ENCODE peak calls at places on chromosomes 5 and 9, in five cellular contexts. Q is stomach; R is transverse colon; P is astrocyte of the spinal cord; U is CD8-positive, alpha-beta T cell. I is an unnamed sample.
A peak's percentile ranks its signal among the peaks of the same experiment; 100 is the strongest.

GRCh38 chr5:113233606-113234005 is 201.2 kb downstream of the TSSK1B start:
- DNase-seq in Q (no peak), R (no peak), P (no peak), U (no peak), I (no peak)

GRCh38 chr5:116097301-116097700 is 12.5 kb downstream of the COMMD10 start:
- DNase-seq in Q (no peak), R (no peak), P (no peak), U (no peak), I (no peak)

GRCh38 chr5:170809551-170809950 is 26.0 kb downstream of the GABRP start:
- DNase-seq in Q (peak; percentile 28), R (peak; percentile 8), P (peak; percentile 52), U (no peak), I (peak; percentile 7)

GRCh38 chr5:173230741-173231380 is 4.1 kb downstream of the NKX2-5 start:
- DNase-seq in Q (no peak), R (no peak), P (no peak), U (no peak), I (no peak)

GRCh38 chr9:127805620-127806019 is 2.9 kb downstream of the FPGS start:
- DNase-seq in Q (no peak), R (peak; percentile 54), P (no peak), U (no peak), I (no peak)

GRCh38 chr5:154047324-154047723 is 8.6 kb downstream of the MFAP3 start:
- DNase-seq in Q (no peak), R (no peak), P (no peak), U (no peak), I (no peak)

GRCh38 chr9:127801955-127802575 is 617 bp upstream of the FPGS start:
- DNase-seq in Q (no peak), R (no peak), P (no peak), U (no peak), I (no peak)

GRCh38 chr5:124783794-124784193 is 37.4 kb upstream of the ZNF608 start:
- DNase-seq in Q (no peak), R (no peak), P (no peak), U (no peak), I (no peak)

GRCh38 chr5:177089825-177090641 is 3.3 kb downstream of the FGFR4 start:
- DNase-seq in Q (no peak), R (peak; percentile 47), P (no peak), U (no peak), I (no peak)

GRCh38 chr5:82150562-82150961 is 127.6 kb downstream of the RPS23 start:
- DNase-seq in Q (no peak), R (no peak), P (no peak), U (no peak), I (no peak)

GRCh38 chr5:96567188-96567587 is 95.0 kb upstream of the CAST start:
- DNase-seq in Q (no peak), R (no peak), P (peak; percentile 67), U (no peak), I (no peak)

GRCh38 chr5:148934895-148935400 is 108.5 kb downstream of the ADRB2 start:
- DNase-seq in Q (no peak), R (no peak), P (no peak), U (no peak), I (no peak)

GRCh38 chr9:134872482-134873231 is 8.0 kb upstream of the FCN2 start:
- DNase-seq in Q (no peak), R (no peak), P (no peak), U (no peak), I (no peak)

GRCh38 chr5:114700823-114701222 is 339.0 kb downstream of the KCNN2 start:
- DNase-seq in Q (no peak), R (no peak), P (no peak), U (no peak), I (no peak)

GRCh38 chr9:26756881-26757280 is 135.7 kb downstream of the CAAP1 start:
- DNase-seq in Q (no peak), R (no peak), P (no peak), U (no peak), I (no peak)

GRCh38 chr5:172123269-172123692 is 64.7 kb downstream of the STK10 start:
- DNase-seq in Q (peak; percentile 56), R (peak; percentile 47), P (peak; percentile 75), U (no peak), I (no peak)

GRCh38 chr9:77011973-77012817 is 7.3 kb upstream of the FOXB2 start:
- DNase-seq in Q (peak; percentile 53), R (peak; percentile 71), P (peak; percentile 49), U (peak; percentile 52), I (no peak)

GRCh38 chr9:94584555-94584954 is 9.1 kb downstream of the FBP2 start:
- DNase-seq in Q (no peak), R (no peak), P (no peak), U (no peak), I (no peak)

GRCh38 chr9:68979538-68980314 is 34.2 kb downstream of the PRKACG start:
- DNase-seq in Q (no peak), R (peak; percentile 26), P (no peak), U (no peak), I (no peak)

GRCh38 chr9:14383296-14383695 is 69.4 kb upstream of the NFIB start:
- DNase-seq in Q (no peak), R (no peak), P (peak; percentile 61), U (no peak), I (no peak)

GRCh38 chr5:132010645-132011560 is 555 bp downstream of the ACSL6 start:
- DNase-seq in Q (peak; percentile 22), R (peak; percentile 2), P (no peak), U (no peak), I (no peak)

GRCh38 chr5:177111720-177112394 is 21.7 kb upstream of the NSD1 start:
- DNase-seq in Q (peak; percentile 51), R (peak; percentile 60), P (no peak), U (peak; percentile 45), I (no peak)

GRCh38 chr5:134638760-134639201 is 6.2 kb upstream of the SAR1B start:
- DNase-seq in Q (peak; percentile 70), R (peak; percentile 38), P (no peak), U (no peak), I (no peak)

GRCh38 chr5:75331095-75332090 is 5.6 kb upstream of the HMGCR start:
- DNase-seq in Q (no peak), R (no peak), P (no peak), U (no peak), I (no peak)

DNA sequence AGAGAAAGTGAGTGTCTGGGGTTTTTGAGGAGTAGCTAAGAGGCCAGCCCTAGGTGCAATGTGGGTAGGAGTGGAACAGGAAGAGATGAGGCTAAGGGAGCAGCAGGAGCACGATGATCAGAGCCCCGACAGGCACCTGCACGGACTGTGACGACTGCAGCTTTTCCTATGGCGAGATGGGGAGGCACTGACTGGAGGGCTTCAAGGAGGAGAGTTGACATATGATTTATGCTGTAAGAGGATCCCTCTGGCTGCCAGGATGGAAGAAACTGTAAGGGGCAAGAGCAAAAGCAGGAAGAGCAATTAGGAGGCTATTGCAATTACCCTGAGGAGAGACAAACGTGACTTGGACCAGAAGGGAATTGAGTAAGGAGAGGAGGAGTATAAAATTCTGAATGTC is 33.1 kb downstream of the TRPC7 start:
- DNase-seq in Q (no peak), R (no peak), P (no peak), U (no peak), I (no peak)
- H3K4me3 ChIP-seq in Q (no peak overlapping the region), R (no peak overlapping the region), P (no peak overlapping the region), U (no peak overlapping the region), I (no peak overlapping the region)

DNA sequence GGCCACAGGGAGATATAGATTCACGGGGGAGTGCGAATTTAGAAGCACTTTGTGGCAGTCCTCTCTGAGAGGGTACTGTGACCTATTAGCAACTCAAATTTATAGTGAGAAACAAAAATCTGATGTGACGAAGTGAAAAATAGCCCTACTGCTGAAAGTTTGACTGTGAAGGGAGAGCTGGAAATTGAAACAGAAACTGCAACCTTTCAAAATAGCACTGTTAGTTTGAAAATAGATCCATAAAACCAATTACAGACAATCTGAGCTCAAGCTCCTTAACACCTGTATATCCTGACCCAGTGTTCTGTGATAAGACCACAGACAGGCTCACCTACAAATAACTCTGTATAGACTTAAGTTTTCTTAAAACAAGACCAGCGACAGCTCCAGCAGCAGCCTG is 420.1 kb downstream of the IRX1 start:
- DNase-seq in Q (no peak), R (no peak), P (no peak), U (no peak), I (no peak)
- H3K4me3 ChIP-seq in Q (no peak overlapping the region), R (no peak overlapping the region), P (no peak overlapping the region), U (no peak overlapping the region), I (no peak overlapping the region)

GRCh38 chr9:136361047-136361756 is 2.3 kb downstream of the DNLZ start:
- DNase-seq in Q (no peak), R (no peak), P (no peak), U (no peak), I (no peak)

GRCh38 chr9:136361757-136362449 is 1.6 kb downstream of the DNLZ start:
- DNase-seq in Q (no peak), R (no peak), P (no peak), U (no peak), I (no peak)

GRCh38 chr9:136363606-136364368 is at the start of gene DNLZ:
- DNase-seq in Q (peak; percentile 90), R (peak; percentile 89), P (peak; percentile 85), U (peak; percentile 86), I (peak; percentile 47)

GRCh38 chr9:136363106-136363605 is 388 bp downstream of the DNLZ start:
- DNase-seq in Q (peak; percentile 98), R (peak; percentile 98), P (peak; percentile 94), U (peak; percentile 85), I (peak; percentile 75)

DNA sequence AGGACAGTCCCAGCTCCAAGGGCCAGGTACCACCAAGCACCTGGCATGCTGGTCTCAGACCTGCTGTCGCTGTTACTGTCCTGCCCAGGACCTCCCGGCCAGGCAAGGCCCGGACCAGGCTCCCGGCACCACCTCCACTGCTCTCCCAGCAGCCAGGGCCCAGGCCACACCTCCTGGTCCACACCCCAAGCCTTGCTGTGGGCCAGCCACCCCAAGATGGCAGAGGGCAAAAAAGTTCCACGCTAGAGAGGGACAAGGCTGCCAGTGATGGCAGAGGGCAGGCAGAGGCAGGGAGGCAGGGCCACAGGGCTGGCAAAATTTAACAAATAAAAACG is 1.1 kb downstream of the DNLZ start:
- DNase-seq in Q (no peak), R (no peak), P (no peak), U (no peak), I (no peak)
- H3K4me3 ChIP-seq in Q (peak overlapping the region; percentile 71), R (no peak overlapping the region), P (no peak overlapping the region), U (no peak overlapping the region), I (no peak overlapping the region)

GRCh38 chr5:38583500-38583899 is 27.1 kb upstream of the LIFR start:
- DNase-seq in Q (no peak), R (no peak), P (no peak), U (no peak), I (no peak)

GRCh38 chr5:38579105-38579504 is 22.7 kb upstream of the LIFR start:
- DNase-seq in Q (no peak), R (no peak), P (no peak), U (no peak), I (no peak)

GRCh38 chr5:38585812-38586211 is 29.4 kb upstream of the LIFR start:
- DNase-seq in Q (no peak), R (no peak), P (no peak), U (no peak), I (no peak)

GRCh38 chr5:38576971-38577684 is 20.7 kb upstream of the LIFR start:
- DNase-seq in Q (no peak), R (no peak), P (no peak), U (no peak), I (no peak)

DNA sequence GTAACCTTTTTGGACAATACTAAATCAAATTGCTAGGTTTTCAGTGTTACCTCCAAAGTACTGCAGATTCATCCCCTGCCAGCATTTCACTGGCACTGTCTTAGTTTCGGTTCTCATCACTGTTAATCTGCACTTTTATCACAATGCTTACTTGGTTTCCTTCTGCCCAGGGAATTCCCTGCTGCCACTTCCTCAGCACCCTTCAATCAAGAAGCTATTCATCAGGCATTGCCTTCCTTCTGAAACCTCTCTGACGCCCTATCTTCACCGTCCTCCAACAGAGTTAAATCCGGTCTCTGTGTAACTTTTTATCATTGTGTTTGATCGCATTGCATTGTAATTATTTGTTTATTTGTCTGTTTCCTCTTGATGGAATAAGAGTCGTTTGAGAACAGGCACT is 26.2 kb upstream of the LIFR start:
- DNase-seq in Q (no peak), R (no peak), P (no peak), U (no peak), I (no peak)
- H3K4me3 ChIP-seq in Q (no peak overlapping the region), R (no peak overlapping the region), P (no peak overlapping the region), U (no peak overlapping the region), I (no peak overlapping the region)

I was measured in GM12864.